ENCODE peak calls at places on chromosomes 4 and X, in five cellular contexts. One of them, this sample, is unnamed.

GRCh38 chrX:71618303-71618721 is at the start of gene CXCR3:
- DNase-seq in activated CD4-positive, alpha-beta T cell treated with anti-CD3 and anti-CD28 coated beads, Interleukin-2, amount 10 ng/mL, durations not matched to agents 7 days and 5 days: peak
- DNase-seq in AG08395: no peak
- DNase-seq in effector memory CD8-positive, alpha-beta T cell: peak
- DNase-seq in GM23248: no peak
- DNase-seq in this sample: peak

GRCh38 chr4:86848136-86848535 is 1.0 kb downstream of the SLC10A6 start:
- DNase-seq in activated CD4-positive, alpha-beta T cell treated with anti-CD3 and anti-CD28 coated beads, Interleukin-2, amount 10 ng/mL, durations not matched to agents 7 days and 5 days: no peak
- DNase-seq in AG08395: peak
- DNase-seq in effector memory CD8-positive, alpha-beta T cell: no peak
- DNase-seq in GM23248: peak
- DNase-seq in this sample: no peak

GRCh38 chrX:16807548-16807947 is 21.3 kb downstream of the TXLNG start:
- DNase-seq in activated CD4-positive, alpha-beta T cell treated with anti-CD3 and anti-CD28 coated beads, Interleukin-2, amount 10 ng/mL, durations not matched to agents 7 days and 5 days: no peak
- DNase-seq in AG08395: peak
- DNase-seq in effector memory CD8-positive, alpha-beta T cell: no peak
- DNase-seq in GM23248: peak
- DNase-seq in this sample: no peak

GRCh38 chr4:921830-922331 is 10.2 kb downstream of the GAK start:
- DNase-seq in activated CD4-positive, alpha-beta T cell treated with anti-CD3 and anti-CD28 coated beads, Interleukin-2, amount 10 ng/mL, durations not matched to agents 7 days and 5 days: no peak
- DNase-seq in AG08395: no peak
- DNase-seq in effector memory CD8-positive, alpha-beta T cell: no peak
- DNase-seq in GM23248: no peak
- DNase-seq in this sample: no peak

GRCh38 chr4:144611850-144612249 is 34.1 kb upstream of the HHIP start:
- DNase-seq in activated CD4-positive, alpha-beta T cell treated with anti-CD3 and anti-CD28 coated beads, Interleukin-2, amount 10 ng/mL, durations not matched to agents 7 days and 5 days: no peak
- DNase-seq in AG08395: no peak
- DNase-seq in effector memory CD8-positive, alpha-beta T cell: no peak
- DNase-seq in GM23248: peak
- DNase-seq in this sample: no peak

GRCh38 chrX:15906544-15906943 is 51.9 kb upstream of the AP1S2 start:
- DNase-seq in activated CD4-positive, alpha-beta T cell treated with anti-CD3 and anti-CD28 coated beads, Interleukin-2, amount 10 ng/mL, durations not matched to agents 7 days and 5 days: no peak
- DNase-seq in AG08395: no peak
- DNase-seq in effector memory CD8-positive, alpha-beta T cell: no peak
- DNase-seq in GM23248: no peak
- DNase-seq in this sample: no peak

GRCh38 chr4:6912412-6912811 is 2.8 kb downstream of the TBC1D14 start:
- DNase-seq in activated CD4-positive, alpha-beta T cell treated with anti-CD3 and anti-CD28 coated beads, Interleukin-2, amount 10 ng/mL, durations not matched to agents 7 days and 5 days: no peak
- DNase-seq in AG08395: no peak
- DNase-seq in effector memory CD8-positive, alpha-beta T cell: no peak
- DNase-seq in GM23248: no peak
- DNase-seq in this sample: no peak

GRCh38 chr4:8723222-8723980 is 130.8 kb downstream of the CPZ start:
- DNase-seq in activated CD4-positive, alpha-beta T cell treated with anti-CD3 and anti-CD28 coated beads, Interleukin-2, amount 10 ng/mL, durations not matched to agents 7 days and 5 days: no peak
- DNase-seq in AG08395: no peak
- DNase-seq in effector memory CD8-positive, alpha-beta T cell: no peak
- DNase-seq in GM23248: no peak
- DNase-seq in this sample: no peak

GRCh38 chr4:143399113-143399949 is 62.7 kb downstream of the GAB1 start:
- DNase-seq in activated CD4-positive, alpha-beta T cell treated with anti-CD3 and anti-CD28 coated beads, Interleukin-2, amount 10 ng/mL, durations not matched to agents 7 days and 5 days: peak
- DNase-seq in AG08395: no peak
- DNase-seq in effector memory CD8-positive, alpha-beta T cell: no peak
- DNase-seq in GM23248: peak
- DNase-seq in this sample: peak

GRCh38 chrX:118702741-118703140 is 24.7 kb upstream of the IL13RA1 start:
- DNase-seq in activated CD4-positive, alpha-beta T cell treated with anti-CD3 and anti-CD28 coated beads, Interleukin-2, amount 10 ng/mL, durations not matched to agents 7 days and 5 days: no peak
- DNase-seq in AG08395: no peak
- DNase-seq in effector memory CD8-positive, alpha-beta T cell: no peak
- DNase-seq in GM23248: no peak
- DNase-seq in this sample: no peak

GRCh38 chr4:140047017-140047640 is 106.9 kb downstream of the MAML3 start:
- DNase-seq in activated CD4-positive, alpha-beta T cell treated with anti-CD3 and anti-CD28 coated beads, Interleukin-2, amount 10 ng/mL, durations not matched to agents 7 days and 5 days: no peak
- DNase-seq in AG08395: no peak
- DNase-seq in effector memory CD8-positive, alpha-beta T cell: no peak
- DNase-seq in GM23248: no peak
- DNase-seq in this sample: no peak

GRCh38 chr4:101136373-101137370 is 210.7 kb downstream of the PPP3CA start:
- DNase-seq in activated CD4-positive, alpha-beta T cell treated with anti-CD3 and anti-CD28 coated beads, Interleukin-2, amount 10 ng/mL, durations not matched to agents 7 days and 5 days: no peak
- DNase-seq in AG08395: no peak
- DNase-seq in effector memory CD8-positive, alpha-beta T cell: no peak
- DNase-seq in GM23248: no peak
- DNase-seq in this sample: no peak

GRCh38 chr4:169603312-169603711 is 9.1 kb downstream of the NEK1 start:
- DNase-seq in activated CD4-positive, alpha-beta T cell treated with anti-CD3 and anti-CD28 coated beads, Interleukin-2, amount 10 ng/mL, durations not matched to agents 7 days and 5 days: no peak
- DNase-seq in AG08395: no peak
- DNase-seq in effector memory CD8-positive, alpha-beta T cell: no peak
- DNase-seq in GM23248: no peak
- DNase-seq in this sample: no peak

GRCh38 chrX:72255864-72256263 is 17.0 kb upstream of the ERCC6L start:
- DNase-seq in activated CD4-positive, alpha-beta T cell treated with anti-CD3 and anti-CD28 coated beads, Interleukin-2, amount 10 ng/mL, durations not matched to agents 7 days and 5 days: no peak
- DNase-seq in AG08395: no peak
- DNase-seq in effector memory CD8-positive, alpha-beta T cell: no peak
- DNase-seq in GM23248: no peak
- DNase-seq in this sample: no peak

GRCh38 chrX:19673334-19674040 is 158.2 kb upstream of the MAP3K15 start:
- DNase-seq in activated CD4-positive, alpha-beta T cell treated with anti-CD3 and anti-CD28 coated beads, Interleukin-2, amount 10 ng/mL, durations not matched to agents 7 days and 5 days: no peak
- DNase-seq in AG08395: peak
- DNase-seq in effector memory CD8-positive, alpha-beta T cell: no peak
- DNase-seq in GM23248: peak
- DNase-seq in this sample: no peak

GRCh38 chr4:77076889-77077635 is 1.3 kb upstream of the CCNI start:
- DNase-seq in activated CD4-positive, alpha-beta T cell treated with anti-CD3 and anti-CD28 coated beads, Interleukin-2, amount 10 ng/mL, durations not matched to agents 7 days and 5 days: no peak
- DNase-seq in AG08395: no peak
- DNase-seq in effector memory CD8-positive, alpha-beta T cell: no peak
- DNase-seq in GM23248: no peak
- DNase-seq in this sample: no peak

GRCh38 chr4:188190461-188190860 is 51.2 kb downstream of the TRIML1 start:
- DNase-seq in activated CD4-positive, alpha-beta T cell treated with anti-CD3 and anti-CD28 coated beads, Interleukin-2, amount 10 ng/mL, durations not matched to agents 7 days and 5 days: no peak
- DNase-seq in AG08395: no peak
- DNase-seq in effector memory CD8-positive, alpha-beta T cell: no peak
- DNase-seq in GM23248: no peak
- DNase-seq in this sample: no peak

GRCh38 chrX:64198046-64198445 is 7.5 kb downstream of the AMER1 start:
- DNase-seq in activated CD4-positive, alpha-beta T cell treated with anti-CD3 and anti-CD28 coated beads, Interleukin-2, amount 10 ng/mL, durations not matched to agents 7 days and 5 days: no peak
- DNase-seq in AG08395: no peak
- DNase-seq in effector memory CD8-positive, alpha-beta T cell: no peak
- DNase-seq in GM23248: no peak
- DNase-seq in this sample: no peak

GRCh38 chrX:120791013-120791643 is 84.5 kb downstream of the CT47B1 start:
- DNase-seq in activated CD4-positive, alpha-beta T cell treated with anti-CD3 and anti-CD28 coated beads, Interleukin-2, amount 10 ng/mL, durations not matched to agents 7 days and 5 days: no peak
- DNase-seq in AG08395: peak
- DNase-seq in effector memory CD8-positive, alpha-beta T cell: no peak
- DNase-seq in GM23248: peak
- DNase-seq in this sample: no peak

GRCh38 chrX:118941147-118941546 is 33.3 kb upstream of the LONRF3 start:
- DNase-seq in activated CD4-positive, alpha-beta T cell treated with anti-CD3 and anti-CD28 coated beads, Interleukin-2, amount 10 ng/mL, durations not matched to agents 7 days and 5 days: no peak
- DNase-seq in AG08395: no peak
- DNase-seq in effector memory CD8-positive, alpha-beta T cell: no peak
- DNase-seq in GM23248: no peak
- DNase-seq in this sample: no peak

GRCh38 chr4:176769519-176769918 is 23.2 kb downstream of the VEGFC start:
- DNase-seq in activated CD4-positive, alpha-beta T cell treated with anti-CD3 and anti-CD28 coated beads, Interleukin-2, amount 10 ng/mL, durations not matched to agents 7 days and 5 days: no peak
- DNase-seq in AG08395: peak
- DNase-seq in effector memory CD8-positive, alpha-beta T cell: no peak
- DNase-seq in GM23248: peak
- DNase-seq in this sample: no peak

GRCh38 chr4:128835498-128836222 is 26.2 kb downstream of the JADE1 start:
- DNase-seq in activated CD4-positive, alpha-beta T cell treated with anti-CD3 and anti-CD28 coated beads, Interleukin-2, amount 10 ng/mL, durations not matched to agents 7 days and 5 days: no peak
- DNase-seq in AG08395: no peak
- DNase-seq in effector memory CD8-positive, alpha-beta T cell: no peak
- DNase-seq in GM23248: no peak
- DNase-seq in this sample: no peak

GRCh38 chrX:110331444-110332025 is 13.7 kb upstream of the AMMECR1 start:
- DNase-seq in activated CD4-positive, alpha-beta T cell treated with anti-CD3 and anti-CD28 coated beads, Interleukin-2, amount 10 ng/mL, durations not matched to agents 7 days and 5 days: no peak
- DNase-seq in AG08395: no peak
- DNase-seq in effector memory CD8-positive, alpha-beta T cell: no peak
- DNase-seq in GM23248: no peak
- DNase-seq in this sample: no peak

GRCh38 chr4:73832651-73833237 is 3.7 kb upstream of the CXCL6 start:
- DNase-seq in activated CD4-positive, alpha-beta T cell treated with anti-CD3 and anti-CD28 coated beads, Interleukin-2, amount 10 ng/mL, durations not matched to agents 7 days and 5 days: no peak
- DNase-seq in AG08395: peak
- DNase-seq in effector memory CD8-positive, alpha-beta T cell: no peak
- DNase-seq in GM23248: peak
- DNase-seq in this sample: no peak

GRCh38 chr4:141763373-141763772 is 127.0 kb downstream of the IL15 start:
- DNase-seq in activated CD4-positive, alpha-beta T cell treated with anti-CD3 and anti-CD28 coated beads, Interleukin-2, amount 10 ng/mL, durations not matched to agents 7 days and 5 days: no peak
- DNase-seq in AG08395: no peak
- DNase-seq in effector memory CD8-positive, alpha-beta T cell: no peak
- DNase-seq in GM23248: no peak
- DNase-seq in this sample: no peak

GRCh38 chr4:3820806-3821579 is 54.8 kb downstream of the ADRA2C start:
- DNase-seq in activated CD4-positive, alpha-beta T cell treated with anti-CD3 and anti-CD28 coated beads, Interleukin-2, amount 10 ng/mL, durations not matched to agents 7 days and 5 days: no peak
- DNase-seq in AG08395: no peak
- DNase-seq in effector memory CD8-positive, alpha-beta T cell: no peak
- DNase-seq in GM23248: no peak
- DNase-seq in this sample: no peak

GRCh38 chr4:13481569-13481968 is 2.6 kb downstream of the RAB28 start:
- DNase-seq in activated CD4-positive, alpha-beta T cell treated with anti-CD3 and anti-CD28 coated beads, Interleukin-2, amount 10 ng/mL, durations not matched to agents 7 days and 5 days: no peak
- DNase-seq in AG08395: no peak
- DNase-seq in effector memory CD8-positive, alpha-beta T cell: no peak
- DNase-seq in GM23248: peak
- DNase-seq in this sample: no peak

GRCh38 chr4:188658958-188659522 is 519.8 kb downstream of the TRIML1 start:
- DNase-seq in activated CD4-positive, alpha-beta T cell treated with anti-CD3 and anti-CD28 coated beads, Interleukin-2, amount 10 ng/mL, durations not matched to agents 7 days and 5 days: no peak
- DNase-seq in AG08395: no peak
- DNase-seq in effector memory CD8-positive, alpha-beta T cell: no peak
- DNase-seq in GM23248: no peak
- DNase-seq in this sample: no peak